ENCODE peak calls at places on chromosomes 5 and 9, in five cellular contexts. Q is body of pancreas, R is fibroblast of lung, Y is AG09319, N is Calu3. I is an unnamed sample.

GRCh38 chr9:34267660-34268059 is 61.4 kb downstream of the KIF24 start:
- DNase-seq in Q (no peak), R (no peak), Y (no peak), N (no peak), I (no peak)

GRCh38 chr5:73135429-73136276 is 15.3 kb downstream of the TMEM171 start:
- DNase-seq in Q (no peak), R (peak), Y (peak), N (no peak), I (peak)

GRCh38 chr9:104227108-104227507 is 133.0 kb downstream of the SMC2 start:
- DNase-seq in Q (no peak), R (peak), Y (no peak), N (no peak), I (peak)

GRCh38 chr5:122940890-122941289 is 95.5 kb downstream of the SNX24 start:
- DNase-seq in Q (no peak), R (no peak), Y (no peak), N (no peak), I (no peak)

GRCh38 chr5:2750026-2750757 is 1.3 kb downstream of the IRX2 start:
- DNase-seq in Q (no peak), R (no peak), Y (no peak), N (no peak), I (no peak)

GRCh38 chr9:26163931-26164330 is 485.7 kb upstream of the TUSC1 start:
- DNase-seq in Q (no peak), R (no peak), Y (no peak), N (no peak), I (no peak)

GRCh38 chr5:181199881-181200282 is 5.1 kb downstream of the TRIM7 start:
- DNase-seq in Q (no peak), R (no peak), Y (no peak), N (no peak), I (no peak)

GRCh38 chr5:6401410-6401809 is 23.1 kb upstream of the MED10 start:
- DNase-seq in Q (no peak), R (no peak), Y (no peak), N (no peak), I (no peak)

GRCh38 chr5:165304193-165304820 is 1798.9 kb downstream of the MAT2B start:
- DNase-seq in Q (peak), R (no peak), Y (no peak), N (no peak), I (no peak)

GRCh38 chr5:76104027-76104426 is 20.8 kb downstream of the SV2C start:
- DNase-seq in Q (peak), R (peak), Y (no peak), N (peak), I (no peak)

GRCh38 chr5:173534664-173535063 is 81.8 kb downstream of the BOD1 start:
- DNase-seq in Q (no peak), R (no peak), Y (no peak), N (no peak), I (no peak)
- TF ChIP-seq CTCF in Q (no peak), R (no peak), Y (no peak), N (no peak), I (no peak)

DNA sequence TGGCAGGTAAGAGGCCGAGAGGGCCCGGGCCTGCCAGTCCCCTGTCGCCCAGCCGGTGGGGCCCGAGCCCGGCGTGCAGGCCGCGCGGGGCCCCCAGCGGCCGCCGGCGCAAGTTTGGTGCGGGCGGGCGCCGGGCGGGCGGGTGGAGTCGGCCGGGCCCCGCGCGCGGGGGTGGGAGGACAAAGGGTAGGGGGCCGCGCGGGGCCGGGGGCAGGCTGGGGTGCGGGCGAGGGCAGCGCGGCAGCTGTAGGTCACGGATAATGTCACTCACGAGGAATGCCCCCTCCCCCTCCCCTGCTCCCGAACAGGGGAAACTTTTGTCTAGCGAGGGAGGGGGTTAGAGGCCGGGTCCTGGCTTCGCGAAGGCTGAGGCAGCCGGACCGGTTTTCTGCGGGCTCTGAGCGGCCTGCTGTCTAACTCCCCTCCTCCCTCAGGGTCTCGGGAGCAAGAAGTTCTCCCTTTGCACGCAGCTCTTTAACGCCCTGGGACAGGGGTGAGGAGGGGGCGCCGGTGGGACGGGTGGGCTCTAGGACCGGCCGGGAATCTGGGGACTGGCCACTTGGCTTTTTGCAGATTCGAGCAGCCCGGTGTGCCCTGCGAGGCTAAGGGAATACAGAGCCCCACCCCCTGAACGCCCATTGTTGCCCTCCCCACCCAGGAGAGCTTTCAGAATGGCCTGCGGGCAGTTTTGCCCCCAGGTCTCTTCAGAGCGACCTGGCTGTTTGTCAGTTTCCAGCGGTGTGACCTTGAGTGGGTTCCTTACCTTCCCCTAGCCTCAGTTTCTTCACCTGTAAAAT is 21.3 kb upstream of the NDST1 start:
- DNase-seq in Q (peak), R (peak), Y (no peak), N (peak), I (no peak)
- TF ChIP-seq CTCF in Q (no peak), R (no peak), Y (no peak), N (no peak), I (no peak)

GRCh38 chr9:75876999-75877647 is 13.3 kb upstream of the PCSK5 start:
- DNase-seq in Q (no peak), R (no peak), Y (no peak), N (no peak), I (no peak)

GRCh38 chr9:75878461-75878860 is 12.0 kb upstream of the PCSK5 start:
- DNase-seq in Q (no peak), R (no peak), Y (no peak), N (no peak), I (no peak)

GRCh38 chr9:75885652-75886051 is 4.8 kb upstream of the PCSK5 start:
- DNase-seq in Q (no peak), R (no peak), Y (no peak), N (no peak), I (no peak)

GRCh38 chr9:75880556-75880955 is 9.9 kb upstream of the PCSK5 start:
- DNase-seq in Q (no peak), R (peak), Y (no peak), N (no peak), I (no peak)
- TF ChIP-seq CTCF in Q (no peak), R (no peak), Y (no peak), N (no peak), I (no peak)

DNA sequence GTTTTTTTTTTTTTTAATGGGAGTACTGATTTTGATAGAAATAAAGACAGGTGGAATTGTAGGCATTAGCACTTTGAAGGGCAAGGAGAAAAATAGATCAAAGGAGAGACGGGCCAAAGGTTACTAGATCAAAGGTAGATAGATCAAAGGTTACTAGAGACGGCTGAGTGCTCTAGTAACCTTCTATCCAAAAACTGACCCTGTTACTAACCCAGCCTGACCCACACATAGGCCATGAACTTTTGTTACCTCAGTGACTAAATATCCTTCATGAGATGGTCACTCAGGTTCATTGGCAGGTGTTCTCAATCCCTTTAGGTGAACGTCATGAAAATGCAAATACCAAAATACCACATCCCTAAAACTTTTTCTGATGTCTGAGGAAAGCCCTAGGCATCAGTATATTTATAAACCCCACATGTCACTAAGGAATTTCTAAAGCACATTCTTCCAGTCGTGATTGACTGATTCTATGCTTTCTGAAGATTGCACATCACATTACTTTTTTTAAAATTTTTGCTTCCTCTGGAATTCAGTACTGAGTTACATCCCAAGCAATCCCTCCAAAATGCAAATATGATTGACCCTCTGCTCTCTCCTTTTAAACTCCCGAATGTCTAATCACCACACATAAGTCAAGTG is 772.7 kb downstream of the BRINP1 start:
- DNase-seq in Q (no peak), R (peak), Y (no peak), N (no peak), I (no peak)
- TF ChIP-seq CTCF in Q (no peak), R (no peak), Y (no peak), N (no peak), I (no peak)

DNA sequence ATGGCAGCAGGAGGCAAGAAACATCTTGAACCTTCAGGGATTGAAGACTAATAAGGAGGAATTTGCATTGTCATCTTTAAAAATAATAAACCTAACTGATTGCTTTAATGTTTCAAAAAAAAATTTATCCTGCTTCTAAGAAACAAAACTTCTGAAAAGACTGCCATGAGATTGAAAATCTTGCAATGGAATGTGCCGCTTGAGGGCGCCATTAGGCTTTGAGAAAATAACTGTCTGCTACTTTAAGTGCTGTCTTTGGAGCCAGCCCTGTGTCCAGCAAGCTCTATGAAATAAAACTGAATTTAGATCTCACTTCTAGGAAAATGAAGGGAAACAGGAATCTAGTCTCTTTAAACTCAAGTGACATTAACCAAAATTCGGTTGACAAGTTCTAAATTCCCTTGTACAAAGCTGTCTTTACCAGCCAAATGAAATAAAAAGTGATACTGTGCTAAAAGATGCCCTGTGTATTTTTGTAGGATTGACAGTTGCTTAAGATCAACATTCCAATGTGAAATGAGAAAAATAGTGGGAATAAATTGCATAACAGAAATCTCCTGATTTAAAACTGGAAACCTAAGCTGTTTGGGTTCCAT is 79.4 kb downstream of the ESM1 start:
- DNase-seq in Q (peak), R (peak), Y (no peak), N (peak), I (no peak)
- TF ChIP-seq CTCF in Q (no peak), R (peak), Y (peak), N (peak), I (peak)

GRCh38 chr5:1207555-1207954 is 6.2 kb downstream of the SLC6A19 start:
- DNase-seq in Q (no peak), R (no peak), Y (no peak), N (no peak), I (no peak)

GRCh38 chr5:1209552-1209852 is 8.1 kb downstream of the SLC6A19 start:
- DNase-seq in Q (no peak), R (no peak), Y (no peak), N (no peak), I (no peak)

GRCh38 chr5:1208221-1208742 is 6.9 kb downstream of the SLC6A19 start:
- DNase-seq in Q (no peak), R (no peak), Y (no peak), N (no peak), I (no peak)

GRCh38 chr5:1209896-1210776 is 8.7 kb downstream of the SLC6A19 start:
- DNase-seq in Q (no peak), R (no peak), Y (no peak), N (no peak), I (no peak)

GRCh38 chr5:1208743-1209551 is 7.6 kb downstream of the SLC6A19 start:
- DNase-seq in Q (no peak), R (peak), Y (no peak), N (peak), I (no peak)
- TF ChIP-seq CTCF in Q (no peak), R (no peak), Y (peak), N (peak), I (peak)

GRCh38 chr5:153151558-153151957 is 338.9 kb upstream of the GRIA1 start:
- DNase-seq in Q (no peak), R (no peak), Y (no peak), N (no peak), I (no peak)

GRCh38 chr5:153153086-153153485 is 337.4 kb upstream of the GRIA1 start:
- DNase-seq in Q (no peak), R (peak), Y (no peak), N (no peak), I (no peak)

GRCh38 chr5:153147891-153148623 is 342.4 kb upstream of the GRIA1 start:
- DNase-seq in Q (peak), R (peak), Y (no peak), N (peak), I (peak)

GRCh38 chr5:153148624-153148976 is 341.9 kb upstream of the GRIA1 start:
- DNase-seq in Q (no peak), R (no peak), Y (no peak), N (no peak), I (no peak)
- TF ChIP-seq CTCF in Q (no peak), R (no peak), Y (no peak), N (no peak), I (no peak)

GRCh38 chr9:108668191-108668940 is 187.4 kb downstream of the ACTL7B start:
- DNase-seq in Q (no peak), R (no peak), Y (no peak), N (no peak), I (no peak)

GRCh38 chr9:108673386-108673785 is 182.4 kb downstream of the ACTL7B start:
- DNase-seq in Q (no peak), R (peak), Y (no peak), N (no peak), I (peak)

GRCh38 chr9:108672475-108673065 is 183.2 kb downstream of the ACTL7B start:
- DNase-seq in Q (no peak), R (peak), Y (no peak), N (no peak), I (peak)

GRCh38 chr9:108671794-108672193 is 184.0 kb downstream of the ACTL7B start:
- DNase-seq in Q (no peak), R (peak), Y (peak), N (no peak), I (no peak)

DNA sequence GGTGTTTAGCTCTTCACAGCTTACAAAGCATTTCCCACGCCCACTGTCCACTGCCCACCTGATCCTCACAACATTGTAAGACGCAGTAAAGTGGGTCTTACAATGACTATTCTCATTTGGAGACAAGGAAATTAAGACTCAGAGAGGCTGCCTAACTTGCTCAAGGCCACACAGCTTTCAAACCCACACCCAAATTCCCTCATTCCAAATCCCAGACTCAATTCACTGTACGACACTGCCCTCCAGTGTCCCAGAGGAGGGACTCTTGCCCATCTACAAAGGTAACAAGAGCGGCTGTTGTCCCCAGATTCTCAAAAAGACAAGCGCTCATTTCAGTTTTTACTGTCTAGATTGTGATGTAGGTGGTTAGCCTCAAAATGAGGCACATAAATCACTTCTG is 184.6 kb downstream of the ACTL7B start:
- DNase-seq in Q (no peak), R (peak), Y (no peak), N (no peak), I (no peak)
- TF ChIP-seq CTCF in Q (no peak), R (peak), Y (peak), N (no peak), I (peak)